ENCODE peak calls at places on chromosomes 4 and X, in eight cellular contexts. W is spleen, S is choroid plexus epithelial cell, E is AG09309, H is MM.1S, O is foreskin fibroblast, T is epithelial cell of esophagus, B is fibroblast of the aortic adventitia. C is an unnamed sample.

GRCh38 chrX:49256268-49256995 is 8.1 kb downstream of the FOXP3 start:
- DNase-seq in W (no peak), S (no peak), E (no peak), H (no peak), O (no peak), T (no peak), B (no peak), C (no peak)

GRCh38 chr4:148447672-148448071 is 5.5 kb upstream of the NR3C2 start:
- DNase-seq in W (no peak), S (no peak), E (no peak), H (no peak), O (no peak), T (peak), B (no peak), C (no peak)

GRCh38 chr4:154329268-154329858 is 162.2 kb downstream of the DCHS2 start:
- DNase-seq in W (no peak), S (peak), E (no peak), H (peak), O (peak), T (peak), B (peak), C (no peak)

GRCh38 chrX:50927127-50927526 is 16.6 kb downstream of the BMP15 start:
- DNase-seq in W (peak), S (no peak), E (no peak), H (no peak), O (no peak), T (no peak), B (no peak), C (no peak)

GRCh38 chrX:41273638-41274037 is 60.3 kb upstream of the DDX3X start:
- DNase-seq in W (no peak), S (no peak), E (no peak), H (no peak), O (no peak), T (no peak), B (peak), C (no peak)

GRCh38 chr4:97394653-97395052 is 748.6 kb downstream of the STPG2 start:
- DNase-seq in W (no peak), S (peak), E (no peak), H (no peak), O (no peak), T (peak), B (no peak), C (no peak)

GRCh38 chrX:123138473-123138872 is 45.6 kb upstream of the GRIA3 start:
- DNase-seq in W (no peak), S (peak), E (peak), H (no peak), O (peak), T (peak), B (peak), C (no peak)

GRCh38 chr4:108143515-108143914 is 25.2 kb downstream of the LEF1 start:
- DNase-seq in W (no peak), S (no peak), E (no peak), H (no peak), O (no peak), T (no peak), B (no peak), C (no peak)

GRCh38 chr4:139599594-139600374 is 43.8 kb upstream of the SETD7 start:
- DNase-seq in W (no peak), S (peak), E (no peak), H (no peak), O (no peak), T (peak), B (peak), C (no peak)

GRCh38 chrX:66760648-66761047 is 121.8 kb upstream of the EDA2R start:
- DNase-seq in W (no peak), S (peak), E (no peak), H (peak), O (no peak), T (no peak), B (peak), C (no peak)

GRCh38 chrX:74286950-74287349 is 17.0 kb upstream of the ZCCHC13 start:
- DNase-seq in W (no peak), S (peak), E (peak), H (no peak), O (peak), T (peak), B (peak), C (no peak)

GRCh38 chr4:37555324-37555723 is 130.9 kb downstream of the RELL1 start:
- DNase-seq in W (no peak), S (no peak), E (no peak), H (no peak), O (no peak), T (no peak), B (peak), C (no peak)

GRCh38 chr4:134544303-134544761 is 342.7 kb upstream of the PABPC4L start:
- DNase-seq in W (no peak), S (no peak), E (peak), H (no peak), O (peak), T (peak), B (peak), C (no peak)

GRCh38 chr4:109588176-109588575 is 28.1 kb downstream of the MCUB start:
- DNase-seq in W (no peak), S (no peak), E (no peak), H (no peak), O (no peak), T (peak), B (no peak), C (no peak)

GRCh38 chrX:153571159-153571908 is 27.6 kb downstream of the CCNQ start:
- DNase-seq in W (no peak), S (no peak), E (no peak), H (no peak), O (no peak), T (no peak), B (no peak), C (no peak)

GRCh38 chrX:2176733-2177132 is 324.0 kb downstream of the DHRSX start:
- DNase-seq in W (no peak), S (no peak), E (no peak), H (no peak), O (no peak), T (no peak), B (no peak), C (no peak)

GRCh38 chr4:183468210-183469095 is 24.0 kb downstream of the CDKN2AIP start:
- DNase-seq in W (no peak), S (peak), E (no peak), H (no peak), O (no peak), T (peak), B (no peak), C (no peak)

GRCh38 chrX:15854080-15854655 is 445 bp downstream of the AP1S2 start:
- DNase-seq in W (peak), S (no peak), E (no peak), H (peak), O (no peak), T (no peak), B (peak), C (peak)

GRCh38 chr4:168654206-168655174 is 157.6 kb downstream of the PALLD start:
- DNase-seq in W (no peak), S (no peak), E (no peak), H (peak), O (no peak), T (peak), B (no peak), C (no peak)

GRCh38 chr4:168652818-168653217 is 156.0 kb downstream of the PALLD start:
- DNase-seq in W (no peak), S (no peak), E (no peak), H (no peak), O (no peak), T (no peak), B (no peak), C (no peak)

GRCh38 chr4:168656946-168657473 is 160.2 kb downstream of the PALLD start:
- DNase-seq in W (no peak), S (no peak), E (no peak), H (no peak), O (no peak), T (no peak), B (no peak), C (no peak)

GRCh38 chr4:168656055-168656660 is 159.3 kb downstream of the PALLD start:
- DNase-seq in W (no peak), S (peak), E (peak), H (no peak), O (peak), T (peak), B (peak), C (no peak)

DNA sequence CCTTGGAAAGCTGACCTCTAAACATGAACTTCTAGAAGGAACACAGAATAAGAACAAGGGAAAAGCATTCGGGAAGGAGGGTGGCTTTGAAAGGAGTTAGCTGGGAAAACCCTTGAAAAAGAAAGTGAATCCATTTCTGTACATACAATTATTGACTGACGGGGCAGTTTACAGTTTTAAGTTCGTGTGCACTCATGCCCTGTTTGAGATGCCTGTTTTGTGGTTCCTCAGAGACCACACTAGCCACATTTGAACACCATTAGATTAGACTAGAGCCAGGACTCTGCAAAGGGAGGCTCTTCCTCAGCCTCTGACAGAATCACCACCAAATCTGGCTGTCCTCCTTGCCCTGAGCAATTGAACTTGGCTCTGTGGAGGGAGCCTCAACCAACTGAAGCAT is 158.3 kb downstream of the PALLD start:
- DNase-seq in W (no peak), S (no peak), E (no peak), H (peak), O (no peak), T (no peak), B (no peak), C (no peak)
- TF ChIP-seq CTCF in W (no peak), S (no peak), E (no peak), H (no peak), O (no peak), T (no peak), B (no peak), C (no peak)

GRCh38 chr4:67871867-67872266 is 11.9 kb downstream of the TMPRSS11D start:
- DNase-seq in W (no peak), S (peak), E (peak), H (peak), O (peak), T (peak), B (peak), C (no peak)
- TF ChIP-seq CTCF in W (no peak), S (peak), E (peak), H (peak), O (peak), T (peak), B (peak), C (peak)

GRCh38 chr4:48553720-48554119 is 63.7 kb downstream of the ZAR1 start:
- DNase-seq in W (no peak), S (no peak), E (no peak), H (no peak), O (no peak), T (no peak), B (no peak), C (no peak)

GRCh38 chr4:48556268-48556667 is 66.2 kb downstream of the ZAR1 start:
- DNase-seq in W (no peak), S (no peak), E (no peak), H (no peak), O (no peak), T (no peak), B (no peak), C (no peak)

GRCh38 chr4:48558026-48558425 is 68.0 kb downstream of the ZAR1 start:
- DNase-seq in W (no peak), S (no peak), E (no peak), H (no peak), O (no peak), T (no peak), B (no peak), C (no peak)

GRCh38 chr4:48554606-48555005 is 64.6 kb downstream of the ZAR1 start:
- DNase-seq in W (no peak), S (no peak), E (no peak), H (no peak), O (no peak), T (no peak), B (no peak), C (no peak)

DNA sequence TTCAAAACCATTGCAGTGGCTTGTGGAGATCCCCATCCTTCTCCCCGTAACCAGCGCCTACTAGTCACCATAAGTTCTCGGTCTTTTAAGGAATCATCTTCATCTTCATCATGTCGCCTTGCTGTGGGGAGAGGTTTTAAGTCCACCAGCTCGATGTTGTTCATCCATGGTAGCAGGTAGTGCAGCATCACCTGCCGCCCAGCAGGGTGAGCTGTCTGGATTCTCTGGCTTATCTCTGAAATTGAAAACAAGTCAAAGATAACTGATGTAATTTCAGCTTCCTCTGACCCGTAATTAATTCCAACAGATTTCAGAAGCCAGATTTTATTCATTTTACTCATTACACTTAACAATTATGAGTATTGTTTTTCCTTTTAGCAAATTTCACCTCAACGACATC is 67.4 kb downstream of the ZAR1 start:
- DNase-seq in W (no peak), S (peak), E (no peak), H (no peak), O (no peak), T (peak), B (no peak), C (no peak)
- TF ChIP-seq CTCF in W (no peak), S (peak), E (peak), H (peak), O (peak), T (peak), B (peak), C (peak)

GRCh38 chr4:10074767-10075105 is 41.9 kb downstream of the WDR1 start:
- DNase-seq in W (no peak), S (peak), E (no peak), H (no peak), O (peak), T (peak), B (peak), C (no peak)
- TF ChIP-seq CTCF in W (no peak), S (peak), E (peak), H (peak), O (peak), T (peak), B (peak), C (peak)